ENCODE peak calls at places on chromosomes 16 and 17, in six cellular contexts. One of them, this sample, is unnamed.

GRCh38 chr17:35684046-35684802 is 47.2 kb upstream of the RASL10B start:
- DNase-seq in anterior cingulate cortex: no peak
- DNase-seq in NCI-H226: peak
- DNase-seq in NCI-H1694 treated with DMSO at 0.1 percent for 48 hours: no peak
- DNase-seq in amniotic epithelial cell: peak
- DNase-seq in choroid plexus epithelial cell: peak
- DNase-seq in this sample: peak

GRCh38 chr16:69111831-69112230 is 6.4 kb downstream of the HAS3 start:
- DNase-seq in amniotic epithelial cell: no peak
- DNase-seq in anterior cingulate cortex: no peak
- DNase-seq in choroid plexus epithelial cell: no peak
- DNase-seq in NCI-H1694 treated with DMSO at 0.1 percent for 48 hours: no peak
- DNase-seq in NCI-H226: no peak
- DNase-seq in this sample: peak

GRCh38 chr17:77666881-77667395 is 291.6 kb upstream of the TNRC6C start:
- DNase-seq in NCI-H1694 treated with DMSO at 0.1 percent for 48 hours: no peak
- DNase-seq in choroid plexus epithelial cell: no peak
- DNase-seq in NCI-H226: no peak
- DNase-seq in anterior cingulate cortex: no peak
- DNase-seq in amniotic epithelial cell: no peak
- DNase-seq in this sample: no peak

GRCh38 chr16:9526791-9527190 is 435.3 kb downstream of the HAPSTR1 start:
- DNase-seq in choroid plexus epithelial cell: no peak
- DNase-seq in NCI-H226: no peak
- DNase-seq in anterior cingulate cortex: no peak
- DNase-seq in amniotic epithelial cell: no peak
- DNase-seq in NCI-H1694 treated with DMSO at 0.1 percent for 48 hours: no peak
- DNase-seq in this sample: no peak

GRCh38 chr17:70310251-70310672 is 140.9 kb downstream of the KCNJ2 start:
- DNase-seq in choroid plexus epithelial cell: no peak
- DNase-seq in amniotic epithelial cell: peak
- DNase-seq in NCI-H226: no peak
- DNase-seq in NCI-H1694 treated with DMSO at 0.1 percent for 48 hours: no peak
- DNase-seq in anterior cingulate cortex: no peak
- DNase-seq in this sample: no peak

GRCh38 chr16:75282811-75283281 is 31.4 kb upstream of the BCAR1 start:
- DNase-seq in anterior cingulate cortex: no peak
- DNase-seq in amniotic epithelial cell: peak
- DNase-seq in choroid plexus epithelial cell: no peak
- DNase-seq in NCI-H1694 treated with DMSO at 0.1 percent for 48 hours: peak
- DNase-seq in NCI-H226: no peak
- DNase-seq in this sample: peak

GRCh38 chr16:84967828-84968227 is 43.5 kb downstream of the ZDHHC7 start:
- DNase-seq in NCI-H1694 treated with DMSO at 0.1 percent for 48 hours: no peak
- DNase-seq in anterior cingulate cortex: no peak
- DNase-seq in choroid plexus epithelial cell: no peak
- DNase-seq in amniotic epithelial cell: peak
- DNase-seq in NCI-H226: no peak
- DNase-seq in this sample: no peak

GRCh38 chr16:47262938-47263337 is 119.2 kb upstream of the NETO2 start:
- DNase-seq in amniotic epithelial cell: no peak
- DNase-seq in anterior cingulate cortex: no peak
- DNase-seq in NCI-H1694 treated with DMSO at 0.1 percent for 48 hours: no peak
- DNase-seq in choroid plexus epithelial cell: no peak
- DNase-seq in NCI-H226: no peak
- DNase-seq in this sample: no peak

GRCh38 chr16:49011807-49012345 is 269.8 kb downstream of the CBLN1 start:
- DNase-seq in anterior cingulate cortex: no peak
- DNase-seq in NCI-H226: no peak
- DNase-seq in choroid plexus epithelial cell: no peak
- DNase-seq in NCI-H1694 treated with DMSO at 0.1 percent for 48 hours: no peak
- DNase-seq in amniotic epithelial cell: no peak
- DNase-seq in this sample: no peak

GRCh38 chr17:4769628-4770027 is 2.1 kb upstream of the TM4SF5 start:
- DNase-seq in NCI-H1694 treated with DMSO at 0.1 percent for 48 hours: no peak
- DNase-seq in choroid plexus epithelial cell: no peak
- DNase-seq in NCI-H226: no peak
- DNase-seq in anterior cingulate cortex: no peak
- DNase-seq in amniotic epithelial cell: peak
- DNase-seq in this sample: no peak

GRCh38 chr17:57622886-57623433 is 122.1 kb downstream of the CCDC182 start:
- DNase-seq in anterior cingulate cortex: no peak
- DNase-seq in NCI-H1694 treated with DMSO at 0.1 percent for 48 hours: no peak
- DNase-seq in choroid plexus epithelial cell: peak
- DNase-seq in amniotic epithelial cell: peak
- DNase-seq in NCI-H226: peak
- DNase-seq in this sample: no peak

GRCh38 chr17:6528557-6528956 is 27.8 kb downstream of the PITPNM3 start:
- DNase-seq in NCI-H226: no peak
- DNase-seq in choroid plexus epithelial cell: no peak
- DNase-seq in NCI-H1694 treated with DMSO at 0.1 percent for 48 hours: no peak
- DNase-seq in amniotic epithelial cell: no peak
- DNase-seq in anterior cingulate cortex: no peak
- DNase-seq in this sample: no peak

GRCh38 chr16:21301895-21302291 is 23.8 kb upstream of the CRYM start:
- DNase-seq in amniotic epithelial cell: no peak
- DNase-seq in choroid plexus epithelial cell: peak
- DNase-seq in NCI-H226: no peak
- DNase-seq in anterior cingulate cortex: no peak
- DNase-seq in NCI-H1694 treated with DMSO at 0.1 percent for 48 hours: no peak
- DNase-seq in this sample: peak

This sample was measured in G401.